ENCODE peak calls at places on chromosome 18, in four cellular contexts. O is upper lobe of right lung, Q is adrenal gland, K is astrocyte of the spinal cord. N is an unnamed sample.

GRCh38 chr18:21704603-21705364 is at the start of gene ABHD3:
- DNase-seq in O (peak; percentile 98), Q (peak; percentile 93), K (peak; percentile 92), N (peak; percentile 31)

GRCh38 chr18:21218862-21219261 is 23.2 kb upstream of the GREB1L start:
- DNase-seq in K (peak; percentile 37), O (no peak), Q (no peak), N (no peak)

GRCh38 chr18:25830787-25831186 is 259.6 kb downstream of the SS18 start:
- DNase-seq in K (peak; percentile 78), O (no peak), Q (peak; percentile 79), N (no peak)

GRCh38 chr18:77461062-77461693 is 211.5 kb downstream of the GALR1 start:
- DNase-seq in K (no peak), Q (no peak), O (no peak), N (no peak)

GRCh38 chr18:68623342-68623741 is 91.6 kb downstream of the TMX3 start:
- DNase-seq in K (peak; percentile 80), Q (no peak), O (no peak), N (peak; percentile 29)

GRCh38 chr18:13103366-13103765 is 112.2 kb downstream of the CEP192 start:
- DNase-seq in K (no peak), Q (no peak), O (no peak), N (no peak)

GRCh38 chr18:55287935-55288868 is 299.8 kb downstream of the TCF4 start:
- DNase-seq in Q (no peak), O (no peak), K (no peak), N (no peak)

GRCh38 chr18:63783394-63783793 is 8.2 kb downstream of the SERPINB7 start:
- DNase-seq in O (no peak), K (no peak), Q (no peak), N (no peak)

GRCh38 chr18:53991202-53991601 is 233.3 kb downstream of the MBD2 start:
- DNase-seq in Q (no peak), O (no peak), K (peak; percentile 81), N (peak; percentile 24)

GRCh38 chr18:48829443-48830149 is 121.2 kb downstream of the SMAD7 start:
- DNase-seq in Q (peak; percentile 21), O (peak; percentile 42), K (no peak), N (no peak)

GRCh38 chr18:51862311-51862710 is 477.7 kb upstream of the DCC start:
- DNase-seq in O (no peak), Q (no peak), K (no peak), N (no peak)

GRCh38 chr18:12093520-12094257 is at the start of gene ANKRD62:
- DNase-seq in Q (no peak), O (no peak), K (no peak), N (no peak)

GRCh38 chr18:74645717-74646116 is 48.0 kb downstream of the ZNF407 start:
- DNase-seq in O (no peak), K (peak; percentile 21), Q (no peak), N (peak; percentile 7)

GRCh38 chr18:54812885-54813284 is 15.4 kb upstream of the RAB27B start:
- DNase-seq in O (no peak), K (no peak), Q (no peak), N (no peak)

GRCh38 chr18:34773378-34773777 is 63.3 kb downstream of the DTNA start:
- DNase-seq in O (no peak), K (no peak), Q (no peak), N (no peak)

GRCh38 chr18:55586841-55587240 is 1.2 kb downstream of the TCF4 start:
- DNase-seq in O (no peak), K (peak; percentile 58), Q (no peak), N (no peak)

GRCh38 chr18:50726960-50727589 is 92.7 kb downstream of the MRO start:
- DNase-seq in O (no peak), Q (no peak), K (no peak), N (no peak)

GRCh38 chr18:23718243-23718720 is 29.0 kb downstream of the LAMA3 start:
- DNase-seq in K (peak; percentile 83), O (no peak), Q (no peak), N (no peak)

GRCh38 chr18:9918016-9918680 is 4.3 kb downstream of the VAPA start:
- DNase-seq in O (no peak), K (peak; percentile 63), Q (no peak), N (no peak)

GRCh38 chr18:75071484-75071785 is 137.5 kb downstream of the PTGR3 start:
- DNase-seq in K (no peak), Q (no peak), O (peak; percentile 64), N (no peak)

GRCh38 chr18:35045121-35045520 is 3.9 kb downstream of the MAPRE2 start:
- DNase-seq in K (no peak), Q (no peak), O (no peak), N (no peak)

GRCh38 chr18:35521133-35521532 is 23.4 kb upstream of the INO80C start:
- DNase-seq in Q (no peak), K (no peak), O (no peak), N (no peak)

GRCh38 chr18:56139792-56140254 is 498.6 kb downstream of the TXNL1 start:
- DNase-seq in Q (peak; percentile 21), O (peak; percentile 61), K (peak; percentile 81), N (peak; percentile 74)

GRCh38 chr18:44887227-44887631 is 206.5 kb downstream of the SETBP1 start:
- DNase-seq in K (peak; percentile 32), Q (no peak), O (no peak), N (peak; percentile 44)

GRCh38 chr18:42274488-42275137 is 319.6 kb downstream of the PIK3C3 start:
- DNase-seq in K (peak; percentile 33), Q (no peak), O (no peak), N (no peak)

GRCh38 chr18:75247601-75248421 is 37.2 kb downstream of the TSHZ1 start:
- DNase-seq in K (peak; percentile 86), O (no peak), Q (no peak), N (no peak)

GRCh38 chr18:24052053-24052452 is 37.5 kb downstream of the TTC39C start:
- DNase-seq in O (no peak), K (no peak), Q (no peak), N (no peak)

GRCh38 chr18:24060644-24061043 is 46.1 kb downstream of the TTC39C start:
- DNase-seq in K (no peak), Q (no peak), O (no peak), N (no peak)

GRCh38 chr18:59547691-59548182 is 149.5 kb downstream of the CCBE1 start:
- DNase-seq in Q (no peak), O (no peak), K (peak; percentile 85), N (peak; percentile 83)
- H3K4me3 ChIP-seq in Q (no peak overlapping the region), O (no peak overlapping the region), K (peak overlapping the region; percentile 15), N (peak overlapping the region; percentile 4)

GRCh38 chr18:61612517-61612916 is 279.3 kb downstream of the CDH20 start:
- DNase-seq in Q (no peak), O (no peak), K (no peak), N (no peak)
- TF ChIP-seq CTCF in Q (no peak), O (peak; percentile 16), K (peak; percentile 25), N (no peak)

DNA sequence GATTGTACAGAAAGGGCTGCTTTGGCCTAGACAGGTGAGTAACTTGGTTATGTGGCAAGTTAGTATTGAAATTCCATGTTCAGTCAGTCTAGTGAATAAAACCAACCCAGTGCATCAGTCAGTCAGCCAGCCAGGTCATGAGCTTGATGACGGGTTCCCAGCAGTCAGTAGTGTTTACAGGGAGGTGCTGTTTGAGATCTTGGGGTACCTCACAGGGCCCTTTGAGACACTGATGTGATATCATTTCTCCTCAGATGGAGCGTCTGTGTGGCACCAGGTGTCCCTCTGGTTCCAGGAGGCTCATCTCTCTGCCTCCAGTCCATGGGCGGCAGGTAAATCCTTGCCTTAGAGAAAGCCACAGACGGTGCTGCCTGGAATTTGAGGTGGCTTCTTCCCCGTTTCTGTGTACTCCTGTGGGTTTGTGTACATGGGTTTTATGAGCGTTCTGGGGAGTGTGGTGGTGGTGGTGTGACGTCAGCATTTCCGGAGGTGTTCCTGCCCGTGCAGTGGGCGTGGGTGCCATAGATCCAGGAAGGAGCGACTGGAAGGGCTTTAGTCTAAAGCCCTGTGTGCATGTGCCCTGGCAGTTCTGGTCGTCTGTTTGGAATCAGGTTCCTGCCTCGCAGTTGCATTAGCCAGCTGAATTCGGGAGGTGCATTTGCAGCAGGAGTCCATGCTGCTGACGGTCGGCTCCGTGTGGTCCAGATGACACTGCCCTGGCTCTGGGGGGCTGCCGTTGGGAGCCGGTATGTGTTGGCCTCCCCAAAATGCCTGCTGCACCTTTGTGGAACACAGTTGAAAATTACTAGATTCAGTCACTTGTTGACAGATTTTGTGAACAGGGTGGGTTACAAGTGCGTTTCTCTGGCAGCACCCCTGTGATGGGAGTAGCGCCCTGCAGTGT is 2.1 kb downstream of the CTDP1 start:
- DNase-seq in Q (no peak), K (no peak), O (no peak), N (no peak)
- H3K4me3 ChIP-seq in Q (no peak overlapping the region), K (no peak overlapping the region), O (no peak overlapping the region), N (no peak overlapping the region)

GRCh38 chr18:2336993-2337392 is 234.3 kb downstream of the METTL4 start:
- DNase-seq in O (no peak), K (no peak), Q (no peak), N (no peak)

GRCh38 chr18:2338601-2339000 is 232.7 kb downstream of the METTL4 start:
- DNase-seq in K (no peak), Q (no peak), O (no peak), N (no peak)

DNA sequence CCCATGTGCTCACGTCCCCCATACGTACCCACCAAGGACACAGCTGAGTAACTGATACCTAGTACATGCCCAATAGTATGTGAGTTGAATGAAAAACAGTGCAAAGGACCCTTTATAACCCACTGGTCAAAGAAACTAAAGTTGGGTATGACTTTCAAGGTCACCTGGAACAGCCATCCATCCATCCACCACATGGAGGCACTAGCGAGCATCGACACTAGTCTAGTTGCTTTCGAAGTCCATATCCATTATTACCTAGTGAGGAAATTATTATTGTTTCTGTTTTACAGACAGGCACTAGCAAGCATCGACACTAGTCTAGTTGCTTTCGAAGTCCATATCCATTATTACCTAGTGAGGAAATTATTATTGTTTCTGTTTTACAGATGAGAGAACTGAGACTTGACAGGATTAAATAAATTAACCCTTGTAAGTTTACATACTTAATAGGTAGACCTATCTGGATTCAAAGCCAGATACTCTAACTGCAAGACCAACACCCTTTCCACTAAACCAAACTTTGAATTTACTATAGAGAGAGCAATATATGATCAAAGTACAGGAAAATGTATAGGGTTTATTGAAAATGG is 233.7 kb downstream of the METTL4 start:
- DNase-seq in Q (peak; percentile 47), O (no peak), K (no peak), N (no peak)
- TF ChIP-seq CTCF in Q (peak; percentile 5), O (peak; percentile 55), K (peak; percentile 36), N (peak; percentile 65)